ENCODE peak calls at places on chromosome 11, in ten cellular contexts. B is suprapubic skin, X is HepG2, P is esophagus muscularis mucosa, M is esophagus squamous epithelium, W is tibial nerve, Y is HCT116, L is ovary, U is prostate gland, E is A549. R is an unnamed sample. For H3K4me1, the result is how much of the 10 kb centered on the place peaks cover.

GRCh38 chr11:101034076-101034475 is 95.5 kb downstream of the PGR start:
- DNase-seq in W (peak), B (no peak), L (peak), E (no peak), P (no peak), M (no peak), U (peak), X (no peak), Y (no peak), R (peak)

GRCh38 chr11:73308963-73309960 is 1.2 kb downstream of the ARHGEF17 start:
- DNase-seq in B (peak), L (peak), W (peak), P (peak), X (peak), U (peak), Y (peak), E (peak), M (no peak), R (peak)

GRCh38 chr11:122342089-122342749 is 226.2 kb upstream of the BLID start:
- DNase-seq in W (no peak), P (no peak), B (no peak), M (no peak), U (no peak), E (no peak), Y (peak), L (no peak), X (no peak), R (no peak)

GRCh38 chr11:107116358-107116757 is 98.1 kb upstream of the GUCY1A2 start:
- DNase-seq in M (no peak), U (no peak), E (no peak), X (no peak), L (no peak), P (no peak), W (no peak), B (no peak), Y (no peak), R (no peak)

GRCh38 chr11:57249384-57250319 is 12.6 kb upstream of the APLNR start:
- DNase-seq in E (peak), B (no peak), X (peak), L (peak), U (peak), W (peak), Y (peak), M (no peak), P (no peak), R (peak)

GRCh38 chr11:63938481-63939350 is at the start of gene NAA40:
- DNase-seq in U (peak), M (peak), W (peak), X (peak), E (peak), B (peak), Y (peak), P (no peak), L (peak), R (peak)

GRCh38 chr11:43543313-43543712 is 137.2 kb upstream of the HSD17B12 start:
- DNase-seq in X (no peak), M (no peak), E (no peak), B (no peak), L (no peak), P (no peak), U (no peak), W (no peak), Y (no peak), R (no peak)

GRCh38 chr11:85596886-85597285 is 30.3 kb downstream of the DLG2 start:
- DNase-seq in X (no peak), W (no peak), M (no peak), L (no peak), B (no peak), U (no peak), Y (no peak), P (no peak), E (no peak), R (no peak)

GRCh38 chr11:72584293-72584921 is 89.8 kb downstream of the PDE2A start:
- DNase-seq in P (no peak), U (no peak), B (no peak), M (no peak), X (no peak), W (peak), L (no peak), Y (no peak), E (no peak), R (no peak)

GRCh38 chr11:111456859-111457730 is 55.1 kb downstream of the BTG4 start:
- DNase-seq in Y (no peak), L (no peak), X (no peak), B (peak), E (no peak), P (peak), U (no peak), W (no peak), M (no peak), R (no peak)

GRCh38 chr11:2699185-2699530 is 636 bp downstream of the KCNQ1OT1 start:
- DNase-seq in U (no peak), E (peak), X (no peak), L (peak), M (no peak), P (no peak), Y (no peak), B (peak), W (peak), R (peak)

GRCh38 chr11:1782026-1782696 is 18.4 kb upstream of the CTSD start:
- DNase-seq in U (no peak), P (no peak), M (no peak), B (no peak), X (no peak), L (no peak), W (no peak), Y (no peak), E (no peak), R (no peak)

GRCh38 chr11:86949995-86950993 is 4.9 kb downstream of the FZD4 start:
- DNase-seq in U (no peak), B (no peak), L (no peak), W (no peak), P (no peak), X (no peak), E (no peak), Y (no peak), M (no peak), R (no peak)

GRCh38 chr11:77085652-77086051 is 17.0 kb upstream of the OMP start:
- DNase-seq in M (no peak), E (no peak), Y (no peak), X (no peak), W (peak), L (no peak), U (no peak), P (no peak), B (peak), R (peak)

GRCh38 chr11:124920870-124921609 is 2.0 kb downstream of the HEPN1 start:
- DNase-seq in E (peak), B (peak), Y (no peak), W (peak), M (no peak), U (peak), X (no peak), P (no peak), L (peak), R (peak)

GRCh38 chr11:110162216-110162615 is 69.0 kb downstream of the ZC3H12C start:
- DNase-seq in Y (no peak), U (no peak), L (no peak), E (no peak), P (no peak), X (no peak), M (no peak), B (no peak), W (no peak), R (no peak)

GRCh38 chr11:123173040-123173855 is 21.8 kb downstream of the CLMP start:
- DNase-seq in U (no peak), B (no peak), W (no peak), L (no peak), P (no peak), M (no peak), E (no peak), X (no peak), Y (no peak), R (no peak)

GRCh38 chr11:122032317-122032716 is 83.7 kb downstream of the BLID start:
- DNase-seq in B (no peak), U (no peak), X (no peak), W (peak), E (no peak), M (no peak), L (no peak), P (no peak), Y (no peak), R (peak)

GRCh38 chr11:66845143-66845875 is 2.1 kb downstream of the RCE1 start:
- DNase-seq in W (no peak), M (no peak), P (no peak), Y (no peak), X (no peak), L (no peak), B (peak), U (no peak), E (no peak), R (no peak)

GRCh38 chr11:118175031-118175531 is 1.4 kb downstream of the SCN2B start:
- DNase-seq in W (no peak), L (no peak), Y (no peak), M (no peak), U (peak), X (peak), E (no peak), P (no peak), B (no peak), R (no peak)

GRCh38 chr11:4134844-4135243 is 40.2 kb downstream of the RRM1 start:
- DNase-seq in W (no peak), L (no peak), B (no peak), U (no peak), E (peak), X (peak), P (no peak), M (no peak), Y (no peak), R (no peak)

GRCh38 chr11:69892237-69892985 is 73.2 kb upstream of the FGF3 start:
- DNase-seq in U (no peak), W (no peak), E (no peak), B (no peak), Y (no peak), P (no peak), X (peak), L (no peak), M (no peak), R (no peak)

GRCh38 chr11:19279455-19279854 is 38.7 kb upstream of the E2F8 start:
- DNase-seq in U (no peak), L (no peak), P (no peak), M (no peak), Y (peak), B (no peak), W (no peak), E (no peak), X (no peak), R (no peak)

GRCh38 chr11:11036185-11037161 is 178.6 kb upstream of the ZBED5 start:
- DNase-seq in E (peak), X (peak), W (no peak), L (no peak), P (no peak), Y (peak), U (peak), B (no peak), M (no peak), R (peak)

GRCh38 chr11:114522818-114523217 is 36.9 kb downstream of the NXPE1 start:
- DNase-seq in W (no peak), P (no peak), B (no peak), L (no peak), M (no peak), U (peak), Y (no peak), X (no peak), E (no peak), R (no peak)

GRCh38 chr11:85627332-85627997 is at the start of gene DLG2:
- DNase-seq in L (no peak), P (no peak), B (no peak), Y (no peak), W (no peak), X (no peak), M (no peak), U (peak), E (no peak), R (no peak)

GRCh38 chr11:105144887-105145286 is 5.3 kb upstream of the CARD18 start:
- DNase-seq in P (no peak), U (no peak), W (no peak), B (no peak), E (no peak), X (peak), M (no peak), L (no peak), Y (peak), R (no peak)

GRCh38 chr11:86805873-86806310 is 5.5 kb downstream of the PRSS23 start:
- DNase-seq in P (no peak), M (no peak), E (no peak), B (no peak), X (no peak), Y (no peak), U (no peak), W (no peak), L (no peak), R (no peak)

GRCh38 chr11:33307984-33308383 is 50.8 kb downstream of the HIPK3 start:
- DNase-seq in Y (no peak), L (no peak), U (no peak), X (no peak), P (no peak), W (no peak), E (no peak), M (no peak), B (no peak), R (no peak)

GRCh38 chr11:45921561-45922424 is 663 bp upstream of the LARGE2 start:
- DNase-seq in W (no peak), L (peak), U (peak), P (no peak), B (no peak), M (no peak), X (peak), Y (no peak), E (no peak), R (no peak)
- TF ChIP-seq POLR2A in W (no peak), L (no peak), U (peak), P (no peak), B (no peak), M (no peak), X (no peak), Y (no peak), E (no peak), R (no peak)

GRCh38 chr11:12243511-12243910 is 133.1 kb downstream of the MICAL2 start:
- DNase-seq in Y (no peak), L (no peak), B (no peak), E (no peak), M (no peak), X (no peak), W (no peak), U (no peak), P (no peak), R (no peak)

GRCh38 chr11:12242926-12243325 is 132.5 kb downstream of the MICAL2 start:
- DNase-seq in W (no peak), M (no peak), P (no peak), B (no peak), E (no peak), U (no peak), L (no peak), Y (no peak), X (no peak), R (no peak)

GRCh38 chr11:12240669-12241068 is 130.3 kb downstream of the MICAL2 start:
- DNase-seq in B (no peak), U (no peak), E (no peak), X (no peak), P (no peak), Y (no peak), M (no peak), W (no peak), L (no peak), R (no peak)

GRCh38 chr11:12241401-12241800 is 131.0 kb downstream of the MICAL2 start:
- DNase-seq in U (no peak), E (no peak), B (no peak), X (no peak), W (no peak), P (no peak), Y (no peak), M (no peak), L (no peak), R (no peak)

GRCh38 chr11:12242071-12242672 is 131.8 kb downstream of the MICAL2 start:
- DNase-seq in X (no peak), L (no peak), M (no peak), E (no peak), W (no peak), Y (no peak), P (no peak), U (no peak), B (no peak), R (no peak)
- H3K4me1 ChIP-seq in X (under half), L (under half), M (under half), E (under half), W (under half), Y (under half), P (half or more), U (under half), B (under half), R (under half)

GRCh38 chr11:115919341-115920086 is 415.3 kb upstream of the CADM1 start:
- DNase-seq in Y (no peak), L (no peak), P (no peak), U (no peak), M (no peak), B (no peak), X (no peak), W (no peak), E (peak), R (no peak)
- TF ChIP-seq POLR2A in Y (no peak), L (no peak), P (no peak), U (no peak), M (no peak), B (no peak), X (no peak), W (no peak), E (no peak), R (no peak)

DNA sequence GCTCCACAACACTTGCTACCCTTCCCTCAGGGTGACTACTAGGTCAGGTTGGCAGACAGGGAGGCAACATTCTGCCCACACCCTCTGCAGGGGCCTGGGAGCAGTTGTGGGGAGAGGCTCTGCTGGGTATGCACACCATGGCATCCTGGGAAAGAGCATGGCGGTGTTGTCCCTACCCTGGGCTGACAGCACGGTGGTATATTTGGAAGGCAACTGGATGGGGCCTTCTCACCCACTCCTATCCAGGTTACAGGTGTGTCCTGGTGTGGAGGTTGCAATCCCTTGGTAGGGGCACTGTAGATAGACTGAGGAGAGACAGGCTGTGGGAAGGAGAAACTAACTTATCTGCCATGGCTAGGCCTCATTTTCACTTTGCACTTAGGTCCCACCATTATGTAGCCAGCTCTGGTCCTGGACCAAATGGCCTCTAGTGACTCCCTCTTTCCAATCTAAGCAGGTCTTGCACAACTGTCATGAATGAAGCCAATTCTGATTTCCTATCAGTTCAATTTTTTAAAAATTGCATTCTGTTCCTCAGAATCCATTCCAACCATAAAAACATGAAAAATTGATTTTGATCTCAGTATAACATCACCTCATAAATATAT is 54.0 kb upstream of the CD44 start:
- DNase-seq in P (no peak), L (no peak), B (no peak), M (no peak), Y (no peak), E (no peak), U (no peak), W (no peak), X (no peak), R (no peak)
- H3K4me1 ChIP-seq in P (half or more), L (under half), B (half or more), M (under half), Y (half or more), E (under half), U (under half), W (under half), X (under half), R (under half)

DNA sequence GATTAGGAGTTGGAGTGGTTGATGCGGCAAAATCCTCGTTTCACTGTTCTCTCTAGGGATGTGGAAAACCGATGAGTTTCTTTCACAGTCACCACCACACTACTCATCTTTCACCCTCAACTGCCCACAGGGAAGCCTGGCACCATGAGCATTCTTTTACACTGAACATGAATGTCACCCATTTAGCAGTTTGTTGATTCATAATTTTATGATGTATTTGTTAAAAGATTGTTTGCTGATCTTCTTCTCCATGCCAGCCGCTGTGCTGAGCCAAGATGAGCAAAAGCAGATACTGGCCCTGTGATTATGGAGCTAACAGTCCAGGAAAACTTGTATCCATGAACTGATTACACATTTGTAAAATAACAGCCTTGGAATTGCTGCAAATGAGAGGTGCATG is 3.9 kb upstream of the SCGB1D2 start:
- DNase-seq in B (no peak), W (no peak), X (no peak), L (no peak), M (no peak), E (no peak), P (no peak), Y (no peak), U (peak), R (no peak)
- TF ChIP-seq POLR2A in B (no peak), W (no peak), X (no peak), L (no peak), M (no peak), E (no peak), P (no peak), Y (no peak), U (no peak), R (no peak)

DNA sequence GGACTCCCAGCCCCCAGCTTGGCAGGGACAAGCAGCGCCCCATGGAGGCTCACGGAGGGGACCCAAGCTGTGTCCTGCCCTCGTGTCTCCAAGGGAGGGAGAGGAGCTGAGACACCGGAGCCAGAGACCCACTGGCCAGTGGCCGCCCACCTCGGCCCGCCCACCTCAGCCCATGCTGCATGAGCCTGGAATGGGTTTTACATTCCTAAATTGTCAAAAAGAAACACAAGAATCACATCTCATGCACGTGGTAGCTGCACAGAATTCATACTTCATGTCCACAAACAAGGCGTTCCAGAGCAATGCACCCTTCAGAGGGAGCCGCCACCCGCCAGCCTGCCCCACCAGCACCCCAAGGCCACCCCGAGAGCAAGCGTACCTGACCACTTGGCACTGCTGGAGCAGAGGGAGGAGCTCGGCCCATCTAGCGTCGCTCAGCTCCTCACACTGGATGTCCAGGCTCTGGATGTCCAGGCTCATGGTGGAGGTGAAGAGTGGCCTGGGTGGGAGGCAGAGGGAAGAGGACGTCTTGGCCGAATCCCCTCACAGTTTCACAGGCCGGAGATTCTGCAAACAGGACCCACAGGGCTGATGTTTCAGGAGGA is 5.3 kb downstream of the RNH1 start:
- DNase-seq in W (no peak), X (no peak), U (no peak), M (no peak), P (no peak), L (no peak), E (no peak), Y (no peak), B (no peak), R (no peak)
- H3K4me1 ChIP-seq in W (under half), X (under half), U (under half), M (under half), P (under half), L (under half), E (under half), Y (under half), B (under half), R (under half)

GRCh38 chr11:131005829-131006228 is 89.5 kb upstream of the SNX19 start:
- DNase-seq in Y (no peak), P (no peak), B (no peak), X (no peak), W (no peak), L (no peak), M (no peak), E (no peak), U (no peak), R (no peak)
- TF ChIP-seq POLR2A in Y (no peak), P (no peak), B (no peak), X (no peak), W (no peak), L (no peak), M (no peak), E (no peak), U (no peak), R (no peak)

GRCh38 chr11:65121865-65122696 is at the start of the genes FAU and MRPL49:
- DNase-seq in M (peak), X (peak), Y (peak), W (peak), L (peak), U (peak), P (peak), B (peak), E (peak), R (peak)
- H3K4me1 ChIP-seq in M (under half), X (under half), Y (under half), W (under half), L (under half), U (under half), P (under half), B (under half), E (under half), R (under half)

DNA sequence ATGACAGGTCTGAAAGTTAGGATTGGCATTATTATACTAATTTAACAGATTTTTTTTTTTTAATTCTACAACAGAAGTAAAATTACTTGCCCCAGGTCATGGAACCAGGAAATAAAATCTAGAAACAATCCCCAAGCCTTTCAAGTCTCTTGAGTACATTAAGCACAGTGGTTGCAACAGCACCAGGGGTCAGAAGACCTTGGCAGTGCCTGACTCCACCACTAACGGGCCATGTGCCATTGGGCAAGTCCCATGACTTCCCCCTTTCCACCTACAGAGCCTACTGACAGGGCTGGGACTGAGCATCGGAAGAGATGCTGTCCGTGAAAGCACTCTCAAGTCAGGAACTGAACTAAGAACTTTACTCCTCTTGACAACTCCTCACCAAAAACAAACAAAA is 98.6 kb upstream of the AKIP1 start:
- DNase-seq in M (no peak), U (no peak), E (no peak), W (peak), B (peak), Y (no peak), P (no peak), X (peak), L (peak), R (peak)
- TF ChIP-seq POLR2A in M (no peak), U (no peak), E (no peak), W (no peak), B (no peak), Y (no peak), P (no peak), X (no peak), L (no peak), R (no peak)